ENCODE peak calls at places on chromosomes 4 and X, in five cellular contexts. One of them, this sample, is unnamed.

GRCh38 chrX:53321216-53321942 is 40.0 kb upstream of the IQSEC2 start:
- DNase-seq in AG09309: no peak
- DNase-seq in HFF-Myc: no peak
- DNase-seq in tibial nerve: no peak
- DNase-seq in astrocyte of the cerebellum: no peak
- DNase-seq in this sample: no peak

GRCh38 chr4:47383829-47384427 is 79.6 kb downstream of the COMMD8 start:
- DNase-seq in AG09309: no peak
- DNase-seq in HFF-Myc: peak; percentile 2
- DNase-seq in tibial nerve: no peak
- DNase-seq in astrocyte of the cerebellum: peak; percentile 27
- DNase-seq in this sample: no peak

GRCh38 chr4:24971192-24971591 is 58.4 kb upstream of the CCDC149 start:
- DNase-seq in AG09309: no peak
- DNase-seq in HFF-Myc: no peak
- DNase-seq in tibial nerve: no peak
- DNase-seq in astrocyte of the cerebellum: no peak
- DNase-seq in this sample: peak; percentile 50

GRCh38 chr4:98469776-98470175 is 188.6 kb downstream of the TSPAN5 start:
- DNase-seq in AG09309: no peak
- DNase-seq in HFF-Myc: no peak
- DNase-seq in tibial nerve: no peak
- DNase-seq in astrocyte of the cerebellum: no peak
- DNase-seq in this sample: no peak

GRCh38 chrX:103431316-103431715 is 55.0 kb downstream of the BEX3 start:
- DNase-seq in AG09309: no peak
- DNase-seq in HFF-Myc: no peak
- DNase-seq in tibial nerve: no peak
- DNase-seq in astrocyte of the cerebellum: no peak
- DNase-seq in this sample: no peak

GRCh38 chrX:24890677-24891076 is 125.1 kb downstream of the ARX start:
- DNase-seq in AG09309: no peak
- DNase-seq in HFF-Myc: no peak
- DNase-seq in tibial nerve: no peak
- DNase-seq in astrocyte of the cerebellum: no peak
- DNase-seq in this sample: no peak

GRCh38 chr4:26856906-26857277 is 3.7 kb upstream of the STIM2 start:
- DNase-seq in AG09309: no peak
- DNase-seq in HFF-Myc: no peak
- DNase-seq in tibial nerve: no peak
- DNase-seq in astrocyte of the cerebellum: no peak
- DNase-seq in this sample: no peak

GRCh38 chrX:64204252-64204651 is 1.3 kb downstream of the AMER1 start:
- DNase-seq in AG09309: no peak
- DNase-seq in HFF-Myc: no peak
- DNase-seq in tibial nerve: peak; percentile 11
- DNase-seq in astrocyte of the cerebellum: no peak
- DNase-seq in this sample: no peak

GRCh38 chr4:88280228-88280795 is 4.0 kb downstream of the PPM1K start:
- DNase-seq in AG09309: no peak
- DNase-seq in HFF-Myc: no peak
- DNase-seq in tibial nerve: no peak
- DNase-seq in astrocyte of the cerebellum: no peak
- DNase-seq in this sample: no peak

DNA sequence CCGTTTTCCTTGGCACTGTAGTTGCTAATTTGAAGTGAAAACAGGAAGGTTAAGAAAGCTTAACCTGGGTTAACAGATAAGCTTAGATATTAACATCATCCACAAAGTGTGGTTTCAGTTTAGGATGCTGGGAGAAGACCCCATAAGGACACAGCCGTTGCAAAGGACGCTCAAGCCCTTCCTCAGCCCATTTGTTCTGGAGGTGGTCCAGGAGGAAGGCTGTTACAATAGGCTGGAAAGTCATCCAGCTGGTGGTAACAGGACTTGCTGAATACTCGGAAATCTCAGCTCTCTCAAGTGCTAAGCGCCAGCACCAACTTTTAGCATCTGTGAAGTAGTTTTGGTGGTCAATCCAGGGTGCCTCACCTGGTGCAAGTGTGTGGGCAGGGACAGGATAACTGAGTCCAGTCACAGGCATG is 14.2 kb downstream of the CHST7 start:
- DNase-seq in AG09309: no peak
- DNase-seq in HFF-Myc: no peak
- DNase-seq in tibial nerve: no peak
- DNase-seq in astrocyte of the cerebellum: no peak
- DNase-seq in this sample: no peak
- H3K4me3 ChIP-seq in AG09309: no peak overlapping the region
- H3K4me3 ChIP-seq in HFF-Myc: no peak overlapping the region
- H3K4me3 ChIP-seq in tibial nerve: no peak overlapping the region
- H3K4me3 ChIP-seq in astrocyte of the cerebellum: no peak overlapping the region
- H3K4me3 ChIP-seq in this sample: no peak overlapping the region

GRCh38 chr4:112516076-112516385 is at the start of gene NEUROG2:
- DNase-seq in AG09309: no peak
- DNase-seq in HFF-Myc: no peak
- DNase-seq in tibial nerve: no peak
- DNase-seq in astrocyte of the cerebellum: no peak
- DNase-seq in this sample: no peak

GRCh38 chr4:112517911-112518310 is 1.9 kb upstream of the NEUROG2 start:
- DNase-seq in AG09309: no peak
- DNase-seq in HFF-Myc: no peak
- DNase-seq in tibial nerve: no peak
- DNase-seq in astrocyte of the cerebellum: no peak
- DNase-seq in this sample: no peak

GRCh38 chr4:112515278-112516075 is 503 bp downstream of the NEUROG2 start:
- DNase-seq in AG09309: no peak
- DNase-seq in HFF-Myc: no peak
- DNase-seq in tibial nerve: no peak
- DNase-seq in astrocyte of the cerebellum: no peak
- DNase-seq in this sample: no peak

GRCh38 chr4:112517067-112517588 is 1.1 kb upstream of the NEUROG2 start:
- DNase-seq in AG09309: no peak
- DNase-seq in HFF-Myc: no peak
- DNase-seq in tibial nerve: no peak
- DNase-seq in astrocyte of the cerebellum: no peak
- DNase-seq in this sample: no peak

DNA sequence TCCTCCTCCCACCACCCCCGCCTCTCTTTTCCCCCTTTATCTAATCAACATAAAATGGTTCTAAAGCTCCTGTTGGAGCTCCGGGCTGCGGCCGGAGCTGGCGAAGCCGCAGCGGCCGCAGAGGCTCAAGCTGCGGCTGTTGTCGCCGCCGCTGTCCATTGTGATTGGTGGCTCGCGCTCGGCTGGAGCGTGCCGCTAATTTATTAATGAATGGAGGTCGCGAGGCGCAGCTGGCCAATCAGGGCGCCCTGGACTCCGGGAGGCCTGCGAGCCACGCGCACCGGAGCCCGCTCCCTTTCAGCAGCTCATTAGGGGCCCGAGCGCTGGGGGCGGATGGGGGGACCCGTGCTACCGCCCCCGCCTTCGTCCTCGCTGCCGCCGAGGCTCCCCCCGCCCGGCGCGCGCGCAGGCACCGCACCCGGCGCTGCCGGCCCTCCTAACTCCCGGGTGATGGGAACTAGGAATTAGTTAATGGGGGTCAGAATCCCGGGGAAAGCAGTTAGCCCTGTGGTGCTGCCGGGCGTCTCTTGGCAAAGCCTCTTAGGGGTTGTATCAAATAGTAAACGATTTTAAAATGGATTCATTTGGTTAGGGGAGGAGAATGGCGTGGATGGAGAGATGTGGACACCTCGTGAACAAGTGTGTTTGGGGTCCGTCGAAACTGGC is 554 bp upstream of the NEUROG2 start:
- DNase-seq in AG09309: no peak
- DNase-seq in HFF-Myc: no peak
- DNase-seq in tibial nerve: no peak
- DNase-seq in astrocyte of the cerebellum: no peak
- DNase-seq in this sample: no peak
- H3K4me3 ChIP-seq in AG09309: no peak overlapping the region
- H3K4me3 ChIP-seq in HFF-Myc: no peak overlapping the region
- H3K4me3 ChIP-seq in tibial nerve: peak overlapping the region; percentile 55
- H3K4me3 ChIP-seq in astrocyte of the cerebellum: no peak overlapping the region
- H3K4me3 ChIP-seq in this sample: no peak overlapping the region

GRCh38 chr4:1622956-1623355 is 61.2 kb downstream of the FAM53A start:
- DNase-seq in AG09309: no peak
- DNase-seq in HFF-Myc: no peak
- DNase-seq in tibial nerve: no peak
- DNase-seq in astrocyte of the cerebellum: no peak
- DNase-seq in this sample: no peak
- H3K4me3 ChIP-seq in AG09309: no peak overlapping the region
- H3K4me3 ChIP-seq in HFF-Myc: no peak overlapping the region
- H3K4me3 ChIP-seq in tibial nerve: no peak overlapping the region
- H3K4me3 ChIP-seq in astrocyte of the cerebellum: no peak overlapping the region
- H3K4me3 ChIP-seq in this sample: no peak overlapping the region

GRCh38 chrX:84223261-84223660 is 35.3 kb upstream of the RPS6KA6 start:
- DNase-seq in AG09309: no peak
- DNase-seq in HFF-Myc: no peak
- DNase-seq in tibial nerve: no peak
- DNase-seq in astrocyte of the cerebellum: no peak
- DNase-seq in this sample: no peak

GRCh38 chrX:84216406-84216805 is 28.4 kb upstream of the RPS6KA6 start:
- DNase-seq in AG09309: no peak
- DNase-seq in HFF-Myc: no peak
- DNase-seq in tibial nerve: no peak
- DNase-seq in astrocyte of the cerebellum: no peak
- DNase-seq in this sample: no peak

GRCh38 chrX:84224741-84225140 is 36.7 kb upstream of the RPS6KA6 start:
- DNase-seq in AG09309: no peak
- DNase-seq in HFF-Myc: no peak
- DNase-seq in tibial nerve: no peak
- DNase-seq in astrocyte of the cerebellum: no peak
- DNase-seq in this sample: no peak

GRCh38 chrX:84221181-84221580 is 33.2 kb upstream of the RPS6KA6 start:
- DNase-seq in AG09309: no peak
- DNase-seq in HFF-Myc: no peak
- DNase-seq in tibial nerve: no peak
- DNase-seq in astrocyte of the cerebellum: no peak
- DNase-seq in this sample: no peak

GRCh38 chrX:84219551-84219950 is 31.6 kb upstream of the RPS6KA6 start:
- DNase-seq in AG09309: no peak
- DNase-seq in HFF-Myc: no peak
- DNase-seq in tibial nerve: no peak
- DNase-seq in astrocyte of the cerebellum: no peak
- DNase-seq in this sample: no peak
- H3K4me3 ChIP-seq in AG09309: no peak overlapping the region
- H3K4me3 ChIP-seq in HFF-Myc: no peak overlapping the region
- H3K4me3 ChIP-seq in tibial nerve: no peak overlapping the region
- H3K4me3 ChIP-seq in astrocyte of the cerebellum: no peak overlapping the region
- H3K4me3 ChIP-seq in this sample: no peak overlapping the region

GRCh38 chr4:77618383-77619241 is 13.0 kb downstream of the CXCL13 start:
- DNase-seq in AG09309: peak; percentile 27
- DNase-seq in HFF-Myc: peak; percentile 43
- DNase-seq in tibial nerve: peak; percentile 60
- DNase-seq in astrocyte of the cerebellum: peak; percentile 52
- DNase-seq in this sample: peak; percentile 58
- H3K4me3 ChIP-seq in AG09309: no peak overlapping the region
- H3K4me3 ChIP-seq in HFF-Myc: no peak overlapping the region
- H3K4me3 ChIP-seq in tibial nerve: no peak overlapping the region
- H3K4me3 ChIP-seq in astrocyte of the cerebellum: no peak overlapping the region
- H3K4me3 ChIP-seq in this sample: no peak overlapping the region

DNA sequence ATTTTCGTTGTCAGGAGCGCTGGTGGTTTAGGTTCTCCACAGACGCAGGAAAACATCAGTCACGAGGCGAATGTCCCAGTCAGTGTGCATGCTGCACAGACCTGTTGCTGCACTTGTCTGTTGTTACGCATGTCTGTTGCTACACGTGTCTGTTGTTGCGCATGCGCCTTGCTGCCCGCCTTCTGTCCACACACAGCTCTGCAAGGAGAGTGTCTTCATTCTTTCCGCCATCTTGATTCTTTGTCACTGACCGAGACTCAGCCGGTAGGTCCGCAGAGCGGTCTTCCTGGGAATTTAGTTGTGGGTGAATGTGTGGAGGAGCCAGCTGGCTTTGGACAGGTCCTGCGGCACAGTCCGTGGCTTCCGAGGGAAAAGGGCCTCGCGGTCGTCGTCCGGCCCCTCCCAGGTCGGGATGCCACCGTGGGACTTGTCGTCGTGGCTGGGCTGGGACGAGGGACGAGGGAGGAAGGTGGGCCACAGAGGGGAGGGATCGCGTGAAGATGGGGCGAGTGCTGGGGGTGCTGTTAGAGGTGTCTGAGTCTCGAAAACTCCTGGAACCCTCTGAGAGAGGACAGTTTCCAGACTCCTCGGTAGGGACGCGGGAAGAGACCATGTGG is at the start of gene PAGE2B:
- DNase-seq in AG09309: no peak
- DNase-seq in HFF-Myc: no peak
- DNase-seq in tibial nerve: no peak
- DNase-seq in astrocyte of the cerebellum: no peak
- DNase-seq in this sample: no peak
- H3K4me3 ChIP-seq in AG09309: no peak within 1 kb of the TSS
- H3K4me3 ChIP-seq in HFF-Myc: no peak within 1 kb of the TSS
- H3K4me3 ChIP-seq in tibial nerve: no peak within 1 kb of the TSS
- H3K4me3 ChIP-seq in astrocyte of the cerebellum: no peak within 1 kb of the TSS
- H3K4me3 ChIP-seq in this sample: no peak within 1 kb of the TSS

GRCh38 chr4:6271701-6272465 is 2.2 kb downstream of the WFS1 start:
- DNase-seq in AG09309: no peak
- DNase-seq in HFF-Myc: no peak
- DNase-seq in tibial nerve: peak; percentile 29
- DNase-seq in astrocyte of the cerebellum: no peak
- DNase-seq in this sample: no peak
- H3K4me3 ChIP-seq in AG09309: no peak overlapping the region
- H3K4me3 ChIP-seq in HFF-Myc: no peak overlapping the region
- H3K4me3 ChIP-seq in tibial nerve: peak overlapping the region; percentile 1
- H3K4me3 ChIP-seq in astrocyte of the cerebellum: no peak overlapping the region
- H3K4me3 ChIP-seq in this sample: no peak overlapping the region

GRCh38 chr4:146814736-146815135 is 130.9 kb downstream of the TTC29 start:
- DNase-seq in AG09309: no peak
- DNase-seq in HFF-Myc: no peak
- DNase-seq in tibial nerve: no peak
- DNase-seq in astrocyte of the cerebellum: no peak
- DNase-seq in this sample: no peak
- H3K4me3 ChIP-seq in AG09309: no peak overlapping the region
- H3K4me3 ChIP-seq in HFF-Myc: no peak overlapping the region
- H3K4me3 ChIP-seq in tibial nerve: no peak overlapping the region
- H3K4me3 ChIP-seq in astrocyte of the cerebellum: no peak overlapping the region
- H3K4me3 ChIP-seq in this sample: no peak overlapping the region

GRCh38 chr4:38983756-38984647 is 48.2 kb downstream of the TMEM156 start:
- DNase-seq in AG09309: peak; percentile 32
- DNase-seq in HFF-Myc: no peak
- DNase-seq in tibial nerve: no peak
- DNase-seq in astrocyte of the cerebellum: no peak
- DNase-seq in this sample: no peak

GRCh38 chr4:38982356-38983095 is 49.7 kb downstream of the TMEM156 start:
- DNase-seq in AG09309: no peak
- DNase-seq in HFF-Myc: no peak
- DNase-seq in tibial nerve: no peak
- DNase-seq in astrocyte of the cerebellum: no peak
- DNase-seq in this sample: no peak

GRCh38 chr4:38989487-38989886 is 42.7 kb downstream of the TMEM156 start:
- DNase-seq in AG09309: peak; percentile 18
- DNase-seq in HFF-Myc: no peak
- DNase-seq in tibial nerve: no peak
- DNase-seq in astrocyte of the cerebellum: no peak
- DNase-seq in this sample: no peak

GRCh38 chr4:38987491-38987890 is 44.7 kb downstream of the TMEM156 start:
- DNase-seq in AG09309: no peak
- DNase-seq in HFF-Myc: no peak
- DNase-seq in tibial nerve: no peak
- DNase-seq in astrocyte of the cerebellum: no peak
- DNase-seq in this sample: no peak

GRCh38 chr4:38985363-38986065 is 46.7 kb downstream of the TMEM156 start:
- DNase-seq in AG09309: no peak
- DNase-seq in HFF-Myc: no peak
- DNase-seq in tibial nerve: no peak
- DNase-seq in astrocyte of the cerebellum: no peak
- DNase-seq in this sample: no peak
- H3K4me3 ChIP-seq in AG09309: no peak overlapping the region
- H3K4me3 ChIP-seq in HFF-Myc: no peak overlapping the region
- H3K4me3 ChIP-seq in tibial nerve: peak overlapping the region; percentile 6
- H3K4me3 ChIP-seq in astrocyte of the cerebellum: no peak overlapping the region
- H3K4me3 ChIP-seq in this sample: no peak overlapping the region